ENCODE peak calls at places on chromosome 3, in nine cellular contexts. One of them, this sample, is unnamed.

GRCh38 chr3:13657660-13658435 is 108.9 kb downstream of the FBLN2 start:
- DNase-seq in hepatocyte: peak; percentile 75
- DNase-seq in MM.1S: peak; percentile 44
- DNase-seq in PC-3: peak; percentile 81
- DNase-seq in OCI-LY7: peak; percentile 50
- DNase-seq in SK-N-SH: peak; percentile 92
- DNase-seq in neural progenitor cell: peak; percentile 74
- DNase-seq in GM23338: peak; percentile 75
- DNase-seq in HCT116: peak; percentile 26
- DNase-seq in this sample: peak; percentile 75

GRCh38 chr3:111864821-111865656 is 6.0 kb downstream of the PHLDB2 start:
- DNase-seq in OCI-LY7: no peak
- DNase-seq in GM23338: no peak
- DNase-seq in HCT116: no peak
- DNase-seq in PC-3: no peak
- DNase-seq in SK-N-SH: no peak
- DNase-seq in MM.1S: no peak
- DNase-seq in hepatocyte: peak; percentile 40
- DNase-seq in neural progenitor cell: no peak
- DNase-seq in this sample: peak; percentile 79

GRCh38 chr3:112116777-112117186 is 16.3 kb downstream of the GCSAM start:
- DNase-seq in OCI-LY7: peak; percentile 30
- DNase-seq in hepatocyte: no peak
- DNase-seq in PC-3: no peak
- DNase-seq in MM.1S: no peak
- DNase-seq in GM23338: no peak
- DNase-seq in HCT116: no peak
- DNase-seq in neural progenitor cell: peak; percentile 5
- DNase-seq in SK-N-SH: no peak
- DNase-seq in this sample: no peak

GRCh38 chr3:4794331-4794730 is 184.9 kb upstream of the BHLHE40 start:
- DNase-seq in PC-3: no peak
- DNase-seq in hepatocyte: no peak
- DNase-seq in OCI-LY7: no peak
- DNase-seq in SK-N-SH: no peak
- DNase-seq in HCT116: no peak
- DNase-seq in GM23338: no peak
- DNase-seq in MM.1S: no peak
- DNase-seq in neural progenitor cell: no peak
- DNase-seq in this sample: no peak

GRCh38 chr3:38039101-38039898 is at the start of gene DLEC1:
- DNase-seq in PC-3: no peak
- DNase-seq in hepatocyte: peak; percentile 77
- DNase-seq in MM.1S: peak; percentile 84
- DNase-seq in OCI-LY7: peak; percentile 63
- DNase-seq in neural progenitor cell: peak; percentile 92
- DNase-seq in GM23338: peak; percentile 95
- DNase-seq in HCT116: no peak
- DNase-seq in SK-N-SH: no peak
- DNase-seq in this sample: no peak

GRCh38 chr3:32606277-32606676 is 35.6 kb upstream of the DYNC1LI1 start:
- DNase-seq in PC-3: no peak
- DNase-seq in SK-N-SH: no peak
- DNase-seq in HCT116: no peak
- DNase-seq in neural progenitor cell: no peak
- DNase-seq in MM.1S: no peak
- DNase-seq in GM23338: no peak
- DNase-seq in OCI-LY7: no peak
- DNase-seq in hepatocyte: no peak
- DNase-seq in this sample: no peak

GRCh38 chr3:124243253-124243859 is 251.4 kb upstream of the ROPN1 start:
- DNase-seq in neural progenitor cell: no peak
- DNase-seq in HCT116: no peak
- DNase-seq in MM.1S: no peak
- DNase-seq in hepatocyte: no peak
- DNase-seq in SK-N-SH: no peak
- DNase-seq in PC-3: no peak
- DNase-seq in OCI-LY7: no peak
- DNase-seq in GM23338: no peak
- DNase-seq in this sample: no peak

GRCh38 chr3:61889259-61889658 is 327.9 kb downstream of the PTPRG start:
- DNase-seq in OCI-LY7: no peak
- DNase-seq in hepatocyte: no peak
- DNase-seq in PC-3: no peak
- DNase-seq in SK-N-SH: no peak
- DNase-seq in HCT116: no peak
- DNase-seq in neural progenitor cell: no peak
- DNase-seq in GM23338: no peak
- DNase-seq in MM.1S: no peak
- DNase-seq in this sample: no peak

GRCh38 chr3:125052671-125053303 is 3.0 kb downstream of the HEG1 start:
- DNase-seq in neural progenitor cell: peak; percentile 44
- DNase-seq in GM23338: peak; percentile 35
- DNase-seq in OCI-LY7: no peak
- DNase-seq in MM.1S: no peak
- DNase-seq in hepatocyte: no peak
- DNase-seq in PC-3: peak; percentile 66
- DNase-seq in HCT116: no peak
- DNase-seq in SK-N-SH: no peak
- DNase-seq in this sample: peak; percentile 95

GRCh38 chr3:177286034-177286433 is 88.8 kb upstream of the TBL1XR1 start:
- DNase-seq in HCT116: peak; percentile 53
- DNase-seq in hepatocyte: peak; percentile 60
- DNase-seq in OCI-LY7: no peak
- DNase-seq in neural progenitor cell: no peak
- DNase-seq in SK-N-SH: no peak
- DNase-seq in PC-3: peak; percentile 93
- DNase-seq in MM.1S: no peak
- DNase-seq in GM23338: no peak
- DNase-seq in this sample: no peak

GRCh38 chr3:177282028-177282655 is 84.9 kb upstream of the TBL1XR1 start:
- DNase-seq in PC-3: no peak
- DNase-seq in hepatocyte: no peak
- DNase-seq in GM23338: no peak
- DNase-seq in OCI-LY7: peak; percentile 78
- DNase-seq in MM.1S: peak; percentile 65
- DNase-seq in neural progenitor cell: no peak
- DNase-seq in SK-N-SH: no peak
- DNase-seq in HCT116: no peak
- DNase-seq in this sample: no peak

GRCh38 chr3:177287231-177287630 is 89.9 kb upstream of the TBL1XR1 start:
- DNase-seq in HCT116: no peak
- DNase-seq in hepatocyte: no peak
- DNase-seq in neural progenitor cell: no peak
- DNase-seq in SK-N-SH: no peak
- DNase-seq in PC-3: no peak
- DNase-seq in GM23338: no peak
- DNase-seq in OCI-LY7: no peak
- DNase-seq in MM.1S: no peak
- DNase-seq in this sample: no peak

GRCh38 chr3:177283983-177284382 is 86.7 kb upstream of the TBL1XR1 start:
- DNase-seq in PC-3: no peak
- DNase-seq in SK-N-SH: no peak
- DNase-seq in MM.1S: no peak
- DNase-seq in GM23338: no peak
- DNase-seq in neural progenitor cell: no peak
- DNase-seq in hepatocyte: no peak
- DNase-seq in HCT116: no peak
- DNase-seq in OCI-LY7: no peak
- DNase-seq in this sample: no peak

GRCh38 chr3:177284383-177284881 is 87.2 kb upstream of the TBL1XR1 start:
- DNase-seq in SK-N-SH: no peak
- DNase-seq in GM23338: peak; percentile 89
- DNase-seq in PC-3: no peak
- DNase-seq in MM.1S: no peak
- DNase-seq in HCT116: peak; percentile 71
- DNase-seq in hepatocyte: peak; percentile 70
- DNase-seq in OCI-LY7: no peak
- DNase-seq in neural progenitor cell: peak; percentile 48
- DNase-seq in this sample: peak; percentile 60
- TF ChIP-seq EZH2phosphoT487 in SK-N-SH: no peak
- TF ChIP-seq EZH2phosphoT487 in GM23338: no peak
- TF ChIP-seq EZH2phosphoT487 in PC-3: no peak
- TF ChIP-seq EZH2phosphoT487 in MM.1S: no peak
- TF ChIP-seq EZH2phosphoT487 in HCT116: no peak
- TF ChIP-seq EZH2phosphoT487 in hepatocyte: no peak
- TF ChIP-seq EZH2phosphoT487 in OCI-LY7: no peak
- TF ChIP-seq EZH2phosphoT487 in neural progenitor cell: no peak
- TF ChIP-seq EZH2phosphoT487 in this sample: no peak

GRCh38 chr3:143586565-143586964 is 261.7 kb downstream of the SLC9A9 start:
- DNase-seq in hepatocyte: no peak
- DNase-seq in SK-N-SH: no peak
- DNase-seq in neural progenitor cell: peak; percentile 20
- DNase-seq in PC-3: no peak
- DNase-seq in GM23338: no peak
- DNase-seq in MM.1S: no peak
- DNase-seq in HCT116: no peak
- DNase-seq in OCI-LY7: no peak
- DNase-seq in this sample: peak; percentile 60
- TF ChIP-seq EZH2phosphoT487 in hepatocyte: no peak
- TF ChIP-seq EZH2phosphoT487 in SK-N-SH: no peak
- TF ChIP-seq EZH2phosphoT487 in neural progenitor cell: no peak
- TF ChIP-seq EZH2phosphoT487 in PC-3: no peak
- TF ChIP-seq EZH2phosphoT487 in GM23338: no peak
- TF ChIP-seq EZH2phosphoT487 in MM.1S: no peak
- TF ChIP-seq EZH2phosphoT487 in HCT116: no peak
- TF ChIP-seq EZH2phosphoT487 in OCI-LY7: no peak
- TF ChIP-seq EZH2phosphoT487 in this sample: no peak

DNA sequence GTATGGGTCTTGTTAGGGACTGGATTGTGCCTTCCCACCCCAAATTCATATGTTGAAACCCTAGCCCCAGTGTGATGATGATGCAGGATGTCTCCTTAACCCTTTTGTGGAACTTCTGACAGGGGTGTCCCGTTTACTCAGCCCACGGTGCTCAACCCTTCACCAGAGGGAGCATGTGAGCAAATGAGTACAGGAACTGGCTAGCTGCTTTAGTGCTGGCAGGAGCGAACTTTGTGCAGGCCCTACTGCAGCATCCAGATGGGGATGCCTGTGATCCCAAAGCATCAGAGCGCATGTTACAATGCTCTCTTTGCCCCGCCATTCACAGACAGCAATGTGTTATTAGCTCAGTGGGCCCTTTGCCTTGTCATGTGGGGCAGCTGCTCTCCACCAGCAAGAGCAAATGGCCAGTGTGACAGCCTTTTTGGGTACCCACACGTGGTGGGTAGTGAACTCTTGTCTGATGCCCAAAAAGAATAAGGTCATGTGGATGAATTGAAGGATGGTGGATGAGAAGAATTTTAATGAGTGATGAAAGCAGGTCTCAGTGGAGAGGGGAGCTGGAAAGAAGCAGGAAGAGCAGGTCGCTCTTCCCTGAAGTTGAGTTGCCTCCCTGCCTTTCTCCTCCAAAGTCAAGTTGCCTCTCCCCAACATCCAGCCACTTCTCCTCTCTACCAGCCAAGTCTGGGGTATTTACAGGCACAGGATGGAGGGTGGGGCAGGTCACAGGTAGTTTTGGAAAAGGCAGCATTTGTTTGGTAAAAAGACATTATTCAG is 63.3 kb upstream of the STRIT1 start:
- DNase-seq in neural progenitor cell: peak; percentile 54
- DNase-seq in PC-3: peak; percentile 23
- DNase-seq in hepatocyte: no peak
- DNase-seq in SK-N-SH: no peak
- DNase-seq in HCT116: no peak
- DNase-seq in OCI-LY7: peak; percentile 45
- DNase-seq in GM23338: peak; percentile 64
- DNase-seq in MM.1S: no peak
- DNase-seq in this sample: peak; percentile 28
- TF ChIP-seq EZH2phosphoT487 in neural progenitor cell: no peak
- TF ChIP-seq EZH2phosphoT487 in PC-3: no peak
- TF ChIP-seq EZH2phosphoT487 in hepatocyte: no peak
- TF ChIP-seq EZH2phosphoT487 in SK-N-SH: no peak
- TF ChIP-seq EZH2phosphoT487 in HCT116: no peak
- TF ChIP-seq EZH2phosphoT487 in OCI-LY7: no peak
- TF ChIP-seq EZH2phosphoT487 in GM23338: no peak
- TF ChIP-seq EZH2phosphoT487 in MM.1S: no peak
- TF ChIP-seq EZH2phosphoT487 in this sample: no peak

DNA sequence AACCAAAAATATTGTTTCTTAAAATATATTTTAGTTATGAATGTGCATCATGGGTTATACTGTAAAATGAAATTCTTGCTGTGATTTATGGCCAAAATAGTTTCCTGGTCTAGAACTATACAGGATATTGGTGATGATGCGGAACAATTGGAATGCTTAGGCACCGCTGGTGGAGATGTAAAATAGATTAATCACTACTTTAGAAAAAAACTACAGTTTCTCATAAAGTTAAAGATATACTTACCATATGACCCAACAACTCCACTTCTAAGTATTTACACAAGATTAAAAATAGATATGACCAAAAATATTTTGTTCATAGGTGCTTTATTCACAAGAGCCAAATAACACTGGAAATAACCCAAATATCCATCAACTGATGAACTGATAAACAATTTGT is 126.7 kb downstream of the TUSC7 start:
- DNase-seq in GM23338: no peak
- DNase-seq in neural progenitor cell: no peak
- DNase-seq in HCT116: no peak
- DNase-seq in PC-3: peak; percentile 14
- DNase-seq in MM.1S: no peak
- DNase-seq in SK-N-SH: no peak
- DNase-seq in hepatocyte: no peak
- DNase-seq in OCI-LY7: no peak
- DNase-seq in this sample: peak; percentile 19
- TF ChIP-seq EZH2phosphoT487 in GM23338: no peak
- TF ChIP-seq EZH2phosphoT487 in neural progenitor cell: no peak
- TF ChIP-seq EZH2phosphoT487 in HCT116: no peak
- TF ChIP-seq EZH2phosphoT487 in PC-3: no peak
- TF ChIP-seq EZH2phosphoT487 in MM.1S: no peak
- TF ChIP-seq EZH2phosphoT487 in SK-N-SH: no peak
- TF ChIP-seq EZH2phosphoT487 in hepatocyte: no peak
- TF ChIP-seq EZH2phosphoT487 in OCI-LY7: no peak
- TF ChIP-seq EZH2phosphoT487 in this sample: no peak

GRCh38 chr3:187318819-187319616 is 27.5 kb upstream of the MASP1 start:
- DNase-seq in HCT116: peak; percentile 42
- DNase-seq in neural progenitor cell: peak; percentile 84
- DNase-seq in OCI-LY7: peak; percentile 69
- DNase-seq in GM23338: peak; percentile 87
- DNase-seq in SK-N-SH: peak; percentile 49
- DNase-seq in hepatocyte: peak; percentile 75
- DNase-seq in PC-3: peak; percentile 67
- DNase-seq in MM.1S: peak; percentile 73
- DNase-seq in this sample: peak; percentile 85
- TF ChIP-seq EZH2phosphoT487 in HCT116: no peak
- TF ChIP-seq EZH2phosphoT487 in neural progenitor cell: no peak
- TF ChIP-seq EZH2phosphoT487 in OCI-LY7: no peak
- TF ChIP-seq EZH2phosphoT487 in GM23338: no peak
- TF ChIP-seq EZH2phosphoT487 in SK-N-SH: no peak
- TF ChIP-seq EZH2phosphoT487 in hepatocyte: no peak
- TF ChIP-seq EZH2phosphoT487 in PC-3: no peak
- TF ChIP-seq EZH2phosphoT487 in MM.1S: no peak
- TF ChIP-seq EZH2phosphoT487 in this sample: no peak